ENCODE peak calls at places on chromosomes 5 and 9, in four cellular contexts. One of them, this sample, is unnamed. For H3K9me3, the result is how much of the 10 kb centered on the place peaks cover.

GRCh38 chr5:123088031-123088805 is 823 bp upstream of the PRDM6 start:
- DNase-seq in AG04450: no peak
- DNase-seq in naive thymus-derived CD4-positive, alpha-beta T cell: no peak
- DNase-seq in mammary epithelial cell: no peak
- DNase-seq in this sample: no peak

GRCh38 chr5:61053937-61054336 is 108.3 kb downstream of the SMIM15 start:
- DNase-seq in mammary epithelial cell: peak
- DNase-seq in naive thymus-derived CD4-positive, alpha-beta T cell: no peak
- DNase-seq in AG04450: no peak
- DNase-seq in this sample: no peak

GRCh38 chr5:132430736-132431135 is 59.8 kb downstream of the IRF1 start:
- DNase-seq in AG04450: no peak
- DNase-seq in mammary epithelial cell: no peak
- DNase-seq in naive thymus-derived CD4-positive, alpha-beta T cell: no peak
- DNase-seq in this sample: no peak

GRCh38 chr5:41967401-41967800 is 42.3 kb downstream of the FBXO4 start:
- DNase-seq in mammary epithelial cell: no peak
- DNase-seq in naive thymus-derived CD4-positive, alpha-beta T cell: no peak
- DNase-seq in AG04450: no peak
- DNase-seq in this sample: no peak

GRCh38 chr9:3948826-3949578 is 350.9 kb downstream of the GLIS3 start:
- DNase-seq in AG04450: no peak
- DNase-seq in mammary epithelial cell: no peak
- DNase-seq in naive thymus-derived CD4-positive, alpha-beta T cell: no peak
- DNase-seq in this sample: no peak

GRCh38 chr5:31678180-31678579 is 39.2 kb downstream of the PDZD2 start:
- DNase-seq in naive thymus-derived CD4-positive, alpha-beta T cell: no peak
- DNase-seq in AG04450: no peak
- DNase-seq in mammary epithelial cell: no peak
- DNase-seq in this sample: no peak

GRCh38 chr5:115490601-115491000 is 54.0 kb downstream of the FEM1C start:
- DNase-seq in mammary epithelial cell: no peak
- DNase-seq in naive thymus-derived CD4-positive, alpha-beta T cell: no peak
- DNase-seq in AG04450: no peak
- DNase-seq in this sample: no peak

GRCh38 chr5:54792611-54793404 is 192.6 kb downstream of the ESM1 start:
- DNase-seq in AG04450: no peak
- DNase-seq in naive thymus-derived CD4-positive, alpha-beta T cell: no peak
- DNase-seq in mammary epithelial cell: no peak
- DNase-seq in this sample: no peak

DNA sequence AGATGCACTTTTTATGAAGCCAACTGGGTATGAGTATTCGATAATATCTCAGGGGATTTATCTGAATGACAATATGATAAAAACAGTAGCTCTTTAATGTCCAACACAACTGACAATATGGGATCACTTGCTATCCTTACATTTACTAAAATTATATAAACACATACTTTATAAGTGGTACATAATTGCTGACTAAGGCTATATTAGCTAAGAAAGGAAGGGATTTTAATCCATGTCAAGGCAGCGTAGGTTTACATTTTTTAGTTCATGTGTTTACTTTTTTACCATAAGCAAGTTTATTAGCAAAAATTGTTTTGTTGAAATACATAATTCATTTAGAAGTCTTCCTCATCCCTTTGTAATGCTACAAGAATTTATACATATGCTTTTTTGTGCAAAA is 796.2 kb downstream of the TLE1 start:
- DNase-seq in mammary epithelial cell: no peak
- DNase-seq in AG04450: no peak
- DNase-seq in naive thymus-derived CD4-positive, alpha-beta T cell: no peak
- DNase-seq in this sample: no peak
- H3K9me3 ChIP-seq in mammary epithelial cell: under half
- H3K9me3 ChIP-seq in AG04450: under half
- H3K9me3 ChIP-seq in naive thymus-derived CD4-positive, alpha-beta T cell: under half
- H3K9me3 ChIP-seq in this sample: under half

GRCh38 chr5:56307714-56308346 is 74.7 kb upstream of the ANKRD55 start:
- DNase-seq in mammary epithelial cell: no peak
- DNase-seq in naive thymus-derived CD4-positive, alpha-beta T cell: no peak
- DNase-seq in AG04450: no peak
- DNase-seq in this sample: no peak

GRCh38 chr5:56303511-56303910 is 70.4 kb upstream of the ANKRD55 start:
- DNase-seq in mammary epithelial cell: no peak
- DNase-seq in AG04450: no peak
- DNase-seq in naive thymus-derived CD4-positive, alpha-beta T cell: no peak
- DNase-seq in this sample: no peak

GRCh38 chr5:56305551-56305950 is 72.4 kb upstream of the ANKRD55 start:
- DNase-seq in AG04450: no peak
- DNase-seq in mammary epithelial cell: no peak
- DNase-seq in naive thymus-derived CD4-positive, alpha-beta T cell: no peak
- DNase-seq in this sample: no peak

GRCh38 chr5:56306433-56307150 is 73.5 kb upstream of the ANKRD55 start:
- DNase-seq in naive thymus-derived CD4-positive, alpha-beta T cell: no peak
- DNase-seq in AG04450: no peak
- DNase-seq in mammary epithelial cell: no peak
- DNase-seq in this sample: no peak

DNA sequence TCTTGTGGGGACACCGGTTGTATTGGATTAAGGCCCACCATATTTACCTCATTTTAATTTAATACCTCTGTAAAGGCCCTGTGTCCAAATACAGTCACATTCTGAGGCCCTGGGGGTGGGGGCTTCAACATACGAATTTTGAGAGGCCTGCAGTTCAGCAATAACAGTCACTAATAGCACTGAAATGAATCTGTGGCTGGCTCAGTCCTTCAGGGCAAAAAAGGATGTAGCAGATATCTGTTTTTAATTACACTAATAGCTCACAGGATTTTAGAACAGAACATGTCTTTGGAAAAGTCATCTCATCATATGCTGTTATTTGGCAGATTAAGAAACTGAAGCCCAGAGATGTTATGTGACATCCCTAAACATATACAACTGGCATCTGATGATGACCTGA is 71.9 kb upstream of the ANKRD55 start:
- DNase-seq in naive thymus-derived CD4-positive, alpha-beta T cell: no peak
- DNase-seq in mammary epithelial cell: no peak
- DNase-seq in AG04450: no peak
- DNase-seq in this sample: no peak
- H3K9me3 ChIP-seq in naive thymus-derived CD4-positive, alpha-beta T cell: under half
- H3K9me3 ChIP-seq in mammary epithelial cell: under half
- H3K9me3 ChIP-seq in AG04450: under half
- H3K9me3 ChIP-seq in this sample: under half

DNA sequence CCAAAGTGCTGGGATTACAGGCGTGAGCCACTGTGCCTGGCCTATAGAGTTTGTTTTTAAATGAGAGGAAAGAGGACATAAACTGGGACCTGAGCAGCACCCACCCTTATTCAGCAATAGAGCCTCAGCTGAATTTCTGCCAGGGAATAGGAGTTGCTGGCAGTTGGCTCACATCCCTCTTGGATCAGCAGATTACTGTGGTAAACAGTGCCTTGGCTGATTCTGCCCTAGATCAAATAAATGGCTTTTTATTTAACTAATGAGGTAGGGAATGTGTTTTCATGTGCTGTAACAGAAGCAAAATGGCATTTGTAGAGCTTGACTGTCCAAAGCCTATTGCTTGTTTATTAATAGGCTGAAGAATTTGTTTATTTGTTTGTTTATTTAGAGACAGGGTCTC is 2.1 kb downstream of the ARHGEF37 start:
- DNase-seq in AG04450: no peak
- DNase-seq in mammary epithelial cell: no peak
- DNase-seq in naive thymus-derived CD4-positive, alpha-beta T cell: no peak
- DNase-seq in this sample: no peak
- H3K9me3 ChIP-seq in AG04450: under half
- H3K9me3 ChIP-seq in mammary epithelial cell: under half
- H3K9me3 ChIP-seq in naive thymus-derived CD4-positive, alpha-beta T cell: under half
- H3K9me3 ChIP-seq in this sample: under half

DNA sequence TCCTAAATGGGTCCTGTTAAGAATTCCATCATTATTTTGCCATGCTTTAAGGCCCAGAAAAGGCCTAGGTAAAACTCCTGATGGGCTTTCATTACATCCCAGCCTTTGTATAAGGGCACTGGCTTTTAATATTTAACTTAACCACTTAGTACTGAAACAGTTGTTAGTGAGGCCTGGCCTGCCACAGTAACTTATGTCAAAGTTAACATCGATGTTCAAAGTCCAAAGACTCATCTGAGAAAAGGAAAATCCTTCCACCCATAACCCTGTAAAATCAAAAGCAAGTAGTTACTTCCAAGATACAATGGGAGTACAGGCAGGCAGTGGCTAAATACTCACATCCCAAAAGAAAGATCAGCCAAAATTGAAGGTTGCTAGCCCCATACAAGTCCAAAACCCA is 15.0 kb upstream of the UGT3A1 start:
- DNase-seq in mammary epithelial cell: no peak
- DNase-seq in AG04450: no peak
- DNase-seq in naive thymus-derived CD4-positive, alpha-beta T cell: no peak
- DNase-seq in this sample: no peak
- H3K9me3 ChIP-seq in mammary epithelial cell: under half
- H3K9me3 ChIP-seq in AG04450: under half
- H3K9me3 ChIP-seq in naive thymus-derived CD4-positive, alpha-beta T cell: under half
- H3K9me3 ChIP-seq in this sample: under half

DNA sequence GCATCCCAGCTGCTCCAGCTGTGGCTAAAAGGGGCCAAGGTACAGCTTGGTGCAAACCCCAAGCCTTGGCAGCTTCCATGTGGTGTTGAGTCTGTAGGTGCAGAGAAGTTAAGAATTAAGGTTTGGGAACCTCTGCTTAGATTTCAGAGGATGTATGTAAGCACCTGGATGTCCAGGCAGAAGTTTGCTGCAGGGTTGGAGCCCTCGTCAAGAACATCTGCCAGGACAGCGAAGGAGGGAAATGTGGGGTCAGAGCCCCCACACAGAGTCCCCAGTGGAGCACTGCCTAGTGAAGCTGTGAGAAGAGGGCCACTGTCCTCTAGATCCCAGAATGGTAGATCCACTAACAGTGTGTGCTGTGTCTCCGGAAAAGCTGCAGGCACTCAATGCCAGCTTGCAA is 236.2 kb upstream of the ADRA1B start:
- DNase-seq in mammary epithelial cell: no peak
- DNase-seq in naive thymus-derived CD4-positive, alpha-beta T cell: no peak
- DNase-seq in AG04450: no peak
- DNase-seq in this sample: no peak
- H3K9me3 ChIP-seq in mammary epithelial cell: under half
- H3K9me3 ChIP-seq in naive thymus-derived CD4-positive, alpha-beta T cell: under half
- H3K9me3 ChIP-seq in AG04450: under half
- H3K9me3 ChIP-seq in this sample: under half

GRCh38 chr5:27158171-27158570 is 119.8 kb upstream of the CDH9 start:
- DNase-seq in AG04450: no peak
- DNase-seq in mammary epithelial cell: peak
- DNase-seq in naive thymus-derived CD4-positive, alpha-beta T cell: no peak
- DNase-seq in this sample: no peak

GRCh38 chr5:27158775-27159174 is 120.4 kb upstream of the CDH9 start:
- DNase-seq in AG04450: no peak
- DNase-seq in mammary epithelial cell: peak
- DNase-seq in naive thymus-derived CD4-positive, alpha-beta T cell: no peak
- DNase-seq in this sample: no peak
- H3K9me3 ChIP-seq in AG04450: under half
- H3K9me3 ChIP-seq in mammary epithelial cell: under half
- H3K9me3 ChIP-seq in naive thymus-derived CD4-positive, alpha-beta T cell: under half
- H3K9me3 ChIP-seq in this sample: under half